ENCODE peak calls at places on chromosome 5, in eight cellular contexts. S is K562, X is coronary artery, L is upper lobe of left lung, Y is upper lobe of right lung, N is astrocyte, V is HFF-Myc, W is cardiac muscle cell. F is an unnamed sample.

GRCh38 chr5:166909040-166909439 is 1382.4 kb upstream of the WWC1 start:
- DNase-seq in L (no peak), V (no peak), W (no peak), S (no peak), N (peak; percentile 92), Y (no peak), X (no peak), F (no peak)

GRCh38 chr5:43680286-43680685 is 77.3 kb downstream of the NNT start:
- DNase-seq in V (no peak), L (no peak), S (no peak), N (no peak), X (no peak), W (no peak), Y (no peak), F (no peak)

GRCh38 chr5:125550237-125550636 is 803.8 kb upstream of the ZNF608 start:
- DNase-seq in S (no peak), N (peak; percentile 94), Y (no peak), X (no peak), L (no peak), W (no peak), V (peak; percentile 36), F (peak; percentile 8)

GRCh38 chr5:112289465-112289864 is 129.6 kb downstream of the EPB41L4A start:
- DNase-seq in W (no peak), N (no peak), L (no peak), S (no peak), X (no peak), Y (no peak), V (no peak), F (no peak)

GRCh38 chr5:135308752-135309151 is 90.3 kb downstream of the MACROH2A1 start:
- DNase-seq in Y (no peak), W (no peak), V (peak; percentile 64), L (no peak), X (no peak), N (peak; percentile 59), S (no peak), F (peak; percentile 21)

GRCh38 chr5:88876714-88877113 is 6.3 kb downstream of the MEF2C start:
- DNase-seq in V (no peak), S (no peak), L (no peak), X (no peak), N (no peak), W (no peak), Y (no peak), F (no peak)

GRCh38 chr5:53364098-53364497 is 116.3 kb upstream of the FST start:
- DNase-seq in S (no peak), W (no peak), X (no peak), L (no peak), Y (no peak), N (no peak), V (no peak), F (no peak)

GRCh38 chr5:141496038-141496437 is 7.2 kb downstream of the PCDHGC5 start:
- DNase-seq in W (no peak), S (no peak), N (peak; percentile 55), Y (no peak), V (no peak), L (no peak), X (no peak), F (no peak)

GRCh38 chr5:78215565-78215964 is 78.9 kb downstream of the AP3B1 start:
- DNase-seq in S (no peak), L (no peak), Y (no peak), X (no peak), N (no peak), V (no peak), W (no peak), F (no peak)

GRCh38 chr5:151023047-151023615 is 2.7 kb downstream of the GPX3 start:
- DNase-seq in N (peak; percentile 58), L (no peak), W (no peak), X (peak; percentile 88), V (no peak), S (peak; percentile 78), Y (no peak), F (no peak)

GRCh38 chr5:25301836-25302235 is 657.1 kb upstream of the CDH10 start:
- DNase-seq in V (no peak), N (no peak), S (no peak), L (no peak), W (no peak), Y (no peak), X (no peak), F (no peak)

GRCh38 chr5:135492319-135492626 is 40.1 kb upstream of the TIFAB start:
- DNase-seq in V (no peak), L (no peak), S (no peak), Y (no peak), N (no peak), X (no peak), W (no peak), F (no peak)

GRCh38 chr5:141681695-141682641 is at the start of gene ARAP3:
- DNase-seq in L (peak; percentile 96), W (peak; percentile 71), S (peak; percentile 83), Y (peak; percentile 96), N (peak; percentile 74), V (no peak), X (peak; percentile 89), F (no peak)

GRCh38 chr5:149749481-149750365 is 19.6 kb downstream of the PPARGC1B start:
- DNase-seq in N (peak; percentile 23), S (no peak), X (no peak), Y (no peak), V (no peak), L (no peak), W (no peak), F (no peak)

GRCh38 chr5:134145779-134146581 is 30.8 kb downstream of the SKP1 start:
- DNase-seq in L (peak; percentile 67), S (peak; percentile 67), X (no peak), V (peak; percentile 66), W (peak; percentile 81), Y (peak; percentile 81), N (peak; percentile 28), F (no peak)

GRCh38 chr5:149371296-149371962 is 7.7 kb downstream of the IL17B start:
- DNase-seq in N (peak; percentile 8), S (peak; percentile 77), W (peak; percentile 74), L (no peak), Y (peak; percentile 79), X (peak; percentile 76), V (no peak), F (no peak)

GRCh38 chr5:56060276-56061110 is 65.7 kb upstream of the IL6ST start:
- DNase-seq in W (no peak), S (no peak), L (no peak), X (no peak), V (no peak), N (peak; percentile 39), Y (no peak), F (no peak)

GRCh38 chr5:65185468-65185867 is 296.3 kb downstream of the ADAMTS6 start:
- DNase-seq in X (no peak), Y (no peak), S (no peak), N (peak; percentile 65), V (no peak), W (no peak), L (no peak), F (no peak)

GRCh38 chr5:1524799-1525623 is 1.3 kb upstream of the LPCAT1 start:
- DNase-seq in V (no peak), Y (peak; percentile 67), X (peak; percentile 74), S (no peak), W (no peak), L (peak; percentile 62), N (no peak), F (no peak)

GRCh38 chr5:133365326-133365725 is 247.0 kb downstream of the FSTL4 start:
- DNase-seq in L (no peak), N (no peak), S (peak; percentile 25), Y (no peak), V (no peak), X (no peak), W (peak; percentile 32), F (no peak)

GRCh38 chr5:9165567-9165966 is 380.3 kb downstream of the SEMA5A start:
- DNase-seq in S (no peak), N (peak; percentile 8), X (no peak), L (no peak), Y (no peak), W (no peak), V (no peak), F (no peak)

DNA sequence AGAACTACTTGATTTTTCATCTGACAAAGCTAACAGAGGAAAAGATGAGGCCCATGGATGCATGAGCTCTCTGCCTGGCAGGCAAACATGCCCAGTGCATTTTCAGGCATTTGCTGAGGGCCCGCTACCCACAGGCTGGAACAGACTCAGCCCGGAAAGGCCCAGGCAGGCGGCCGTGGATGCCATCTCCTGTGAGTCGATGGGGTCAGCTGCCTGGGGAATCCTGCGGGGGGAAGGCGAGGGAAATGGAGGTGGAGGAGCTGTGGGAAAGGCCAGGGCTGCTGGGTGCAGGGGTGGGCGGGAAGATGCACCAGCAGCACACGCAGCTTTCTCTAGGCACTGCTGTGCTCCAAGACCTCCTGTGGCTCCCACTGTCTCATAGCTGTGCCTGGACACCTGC is 13.7 kb downstream of the SLC9A3 start:
- DNase-seq in S (no peak), X (no peak), W (no peak), L (no peak), Y (no peak), V (no peak), N (no peak), F (no peak)
- TF ChIP-seq CTCF in S (no peak), X (no peak), W (no peak), L (no peak), Y (no peak), V (no peak), N (no peak), F (no peak)

DNA sequence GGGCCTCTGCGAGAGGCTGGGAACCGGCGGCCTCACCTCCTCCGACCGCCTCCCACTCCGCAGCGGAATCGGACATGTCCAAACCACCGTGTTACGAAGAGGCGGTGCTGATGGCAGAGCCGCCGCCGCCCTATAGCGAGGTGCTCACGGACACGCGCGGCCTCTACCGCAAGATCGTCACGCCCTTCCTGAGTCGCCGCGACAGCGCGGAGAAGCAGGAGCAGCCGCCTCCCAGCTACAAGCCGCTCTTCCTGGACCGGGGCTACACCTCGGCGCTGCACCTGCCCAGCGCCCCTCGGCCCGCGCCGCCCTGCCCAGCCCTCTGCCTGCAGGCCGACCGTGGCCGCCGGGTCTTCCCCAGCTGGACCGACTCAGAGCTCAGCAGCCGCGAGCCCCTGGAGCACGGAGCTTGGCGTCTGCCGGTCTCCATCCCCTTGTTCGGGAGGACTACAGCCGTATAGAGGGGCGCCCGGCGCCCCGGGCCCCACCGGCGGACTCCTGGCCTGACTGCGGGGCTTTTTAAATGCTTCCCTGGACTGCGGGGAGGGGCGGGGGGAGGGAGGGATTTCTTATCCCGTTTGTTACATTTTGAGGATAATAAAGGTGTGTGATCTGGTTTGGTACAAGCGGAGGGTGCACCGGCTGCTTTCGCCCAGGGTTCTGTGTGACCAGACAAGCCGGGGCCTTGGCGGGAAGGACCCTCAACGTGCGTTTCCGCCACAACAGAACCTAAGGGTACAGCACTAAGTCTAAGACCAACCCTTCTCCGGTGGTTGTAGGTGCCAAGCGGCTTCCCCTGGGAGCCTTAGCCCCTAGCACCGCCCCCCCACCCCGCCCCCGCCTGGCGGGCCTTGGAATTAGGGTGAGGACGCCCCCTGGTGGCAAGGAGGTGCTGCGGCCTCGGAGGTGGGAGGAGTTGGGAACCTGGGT is 9.3 kb downstream of the PRR7 start:
- DNase-seq in Y (peak; percentile 96), X (peak; percentile 97), V (no peak), L (peak; percentile 98), S (peak; percentile 95), W (peak; percentile 94), N (peak; percentile 57), F (no peak)
- H3K4me3 ChIP-seq in Y (peak overlapping the region; percentile 57), X (peak overlapping the region; percentile 71), V (peak overlapping the region; percentile 45), L (peak overlapping the region; percentile 65), S (peak overlapping the region; percentile 88), W (peak overlapping the region; percentile 54), N (peak overlapping the region; percentile 30), F (peak overlapping the region; percentile 33)

GRCh38 chr5:4640793-4641192 is 499.3 kb upstream of the ADAMTS16 start:
- DNase-seq in W (peak; percentile 54), L (no peak), V (no peak), X (no peak), S (no peak), N (peak; percentile 28), Y (no peak), F (no peak)
- TF ChIP-seq CTCF in W (no peak), L (no peak), V (no peak), X (no peak), S (no peak), N (peak; percentile 17), Y (no peak), F (no peak)

GRCh38 chr5:179134511-179134910 is 74.3 kb downstream of the ZNF354C start:
- DNase-seq in V (no peak), W (no peak), Y (no peak), L (peak; percentile 39), S (no peak), X (no peak), N (no peak), F (no peak)
- H3K4me3 ChIP-seq in V (no peak overlapping the region), W (no peak overlapping the region), Y (no peak overlapping the region), L (no peak overlapping the region), S (no peak overlapping the region), X (no peak overlapping the region), N (no peak overlapping the region), F (no peak overlapping the region)